ENCODE peak calls at places on chromosomes 6 and 20, in six cellular contexts. One of them, this sample, is unnamed.

GRCh38 chr6:14429396-14429795 is 311.8 kb downstream of the CD83 start:
- DNase-seq in A549: no peak
- DNase-seq in HepG2: no peak
- DNase-seq in WTC11: peak; percentile 46
- DNase-seq in H1: no peak
- DNase-seq in K562: no peak
- DNase-seq in this sample: no peak

GRCh38 chr20:46324960-46325703 is 16.8 kb upstream of the CDH22 start:
- DNase-seq in WTC11: peak; percentile 62
- DNase-seq in HepG2: peak; percentile 69
- DNase-seq in H1: no peak
- DNase-seq in K562: peak; percentile 57
- DNase-seq in A549: peak; percentile 62
- DNase-seq in this sample: peak; percentile 42

GRCh38 chr6:168157272-168158007 is 78.4 kb upstream of the FRMD1 start:
- DNase-seq in A549: peak; percentile 18
- DNase-seq in K562: no peak
- DNase-seq in HepG2: no peak
- DNase-seq in H1: no peak
- DNase-seq in WTC11: no peak
- DNase-seq in this sample: no peak

GRCh38 chr6:21987501-21987957 is 309.3 kb downstream of the PRL start:
- DNase-seq in H1: no peak
- DNase-seq in WTC11: peak; percentile 19
- DNase-seq in K562: peak; percentile 85
- DNase-seq in A549: no peak
- DNase-seq in HepG2: peak; percentile 5
- DNase-seq in this sample: peak; percentile 96

GRCh38 chr6:45663181-45664180 is 285.7 kb upstream of the SUPT3H start:
- DNase-seq in WTC11: peak; percentile 76
- DNase-seq in K562: no peak
- DNase-seq in HepG2: no peak
- DNase-seq in A549: no peak
- DNase-seq in H1: no peak
- DNase-seq in this sample: peak; percentile 42

GRCh38 chr6:80235647-80236046 is 129.2 kb downstream of the BCKDHB start:
- DNase-seq in K562: no peak
- DNase-seq in H1: no peak
- DNase-seq in A549: no peak
- DNase-seq in WTC11: no peak
- DNase-seq in HepG2: no peak
- DNase-seq in this sample: no peak

GRCh38 chr20:13029687-13030510 is 21.1 kb downstream of the SPTLC3 start:
- DNase-seq in K562: no peak
- DNase-seq in A549: peak; percentile 67
- DNase-seq in H1: peak; percentile 43
- DNase-seq in HepG2: peak; percentile 80
- DNase-seq in WTC11: no peak
- DNase-seq in this sample: peak; percentile 18

GRCh38 chr6:170134077-170135040 is 156.5 kb downstream of the DLL1 start:
- DNase-seq in A549: no peak
- DNase-seq in WTC11: no peak
- DNase-seq in K562: no peak
- DNase-seq in HepG2: no peak
- DNase-seq in H1: no peak
- DNase-seq in this sample: no peak

GRCh38 chr6:97322811-97323210 is 39.8 kb upstream of the MMS22L start:
- DNase-seq in WTC11: no peak
- DNase-seq in H1: no peak
- DNase-seq in A549: no peak
- DNase-seq in HepG2: no peak
- DNase-seq in K562: no peak
- DNase-seq in this sample: no peak

GRCh38 chr20:19828233-19828632 is 70.2 kb downstream of the RIN2 start:
- DNase-seq in H1: no peak
- DNase-seq in K562: no peak
- DNase-seq in WTC11: no peak
- DNase-seq in HepG2: peak; percentile 30
- DNase-seq in A549: peak; percentile 64
- DNase-seq in this sample: peak; percentile 70

GRCh38 chr6:52576054-52576391 is 837 bp downstream of the TRAM2 start:
- DNase-seq in HepG2: no peak
- DNase-seq in A549: no peak
- DNase-seq in K562: peak; percentile 25
- DNase-seq in WTC11: no peak
- DNase-seq in H1: no peak
- DNase-seq in this sample: no peak

GRCh38 chr20:50286609-50287008 is 96.0 kb downstream of the CEBPB start:
- DNase-seq in HepG2: no peak
- DNase-seq in K562: no peak
- DNase-seq in A549: peak; percentile 95
- DNase-seq in H1: no peak
- DNase-seq in WTC11: no peak
- DNase-seq in this sample: peak; percentile 31

GRCh38 chr6:122399055-122399347 is 451 bp upstream of the HSF2 start:
- DNase-seq in K562: no peak
- DNase-seq in WTC11: no peak
- DNase-seq in A549: no peak
- DNase-seq in HepG2: no peak
- DNase-seq in H1: no peak
- DNase-seq in this sample: no peak

GRCh38 chr20:63863021-63863797 is 1.9 kb upstream of the TPD52L2 start:
- DNase-seq in WTC11: no peak
- DNase-seq in HepG2: peak; percentile 87
- DNase-seq in K562: no peak
- DNase-seq in H1: no peak
- DNase-seq in A549: no peak
- DNase-seq in this sample: no peak

GRCh38 chr6:116016846-116017545 is 43.7 kb downstream of the FRK start:
- DNase-seq in WTC11: no peak
- DNase-seq in K562: no peak
- DNase-seq in A549: no peak
- DNase-seq in HepG2: peak; percentile 56
- DNase-seq in H1: no peak
- DNase-seq in this sample: peak; percentile 52

GRCh38 chr6:64996301-64996700 is 710.7 kb downstream of the EYS start:
- DNase-seq in A549: no peak
- DNase-seq in WTC11: no peak
- DNase-seq in K562: no peak
- DNase-seq in HepG2: no peak
- DNase-seq in H1: no peak
- DNase-seq in this sample: no peak

GRCh38 chr20:40993794-40994540 is 34.7 kb upstream of the TOP1 start:
- DNase-seq in K562: no peak
- DNase-seq in A549: no peak
- DNase-seq in H1: no peak
- DNase-seq in HepG2: no peak
- DNase-seq in WTC11: no peak
- DNase-seq in this sample: no peak

GRCh38 chr20:63941282-63942060 is 14.7 kb downstream of the UCKL1 start:
- DNase-seq in HepG2: no peak
- DNase-seq in A549: no peak
- DNase-seq in H1: peak; percentile 96
- DNase-seq in K562: peak; percentile 90
- DNase-seq in WTC11: peak; percentile 81
- DNase-seq in this sample: no peak

GRCh38 chr6:16731503-16732018 is 29.7 kb downstream of the ATXN1 start:
- DNase-seq in K562: no peak
- DNase-seq in A549: no peak
- DNase-seq in HepG2: no peak
- DNase-seq in WTC11: no peak
- DNase-seq in H1: no peak
- DNase-seq in this sample: peak; percentile 10

GRCh38 chr6:85574932-85575598 is 18.6 kb downstream of the SNX14 start:
- DNase-seq in H1: no peak
- DNase-seq in HepG2: peak; percentile 52
- DNase-seq in A549: no peak
- DNase-seq in WTC11: no peak
- DNase-seq in K562: no peak
- DNase-seq in this sample: peak; percentile 82

GRCh38 chr6:113936093-113936934 is 34.6 kb downstream of the HDAC2 start:
- DNase-seq in K562: peak; percentile 69
- DNase-seq in A549: peak; percentile 15
- DNase-seq in HepG2: peak; percentile 50
- DNase-seq in H1: no peak
- DNase-seq in WTC11: no peak
- DNase-seq in this sample: peak; percentile 86

DNA sequence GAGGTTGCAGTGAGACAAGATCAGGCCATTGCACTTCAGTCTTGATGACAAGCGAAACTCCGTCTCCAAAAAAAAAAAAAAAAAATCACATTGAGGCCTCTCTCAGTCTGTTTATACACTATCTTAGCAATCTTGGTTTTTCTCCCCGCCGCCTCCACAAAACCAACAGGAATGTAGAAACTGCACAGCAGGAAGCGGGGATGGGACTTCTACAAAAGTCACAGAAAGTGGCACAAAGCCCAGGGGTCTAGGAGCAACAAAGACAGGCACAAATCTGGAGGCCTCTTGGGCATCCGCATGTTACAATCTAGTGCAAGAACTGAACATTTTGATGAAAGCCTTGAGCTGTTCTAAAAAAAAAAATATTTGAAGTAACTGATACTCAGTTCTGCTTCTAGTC is 48.6 kb downstream of the KDM1B start:
- DNase-seq in H1: no peak
- DNase-seq in HepG2: no peak
- DNase-seq in WTC11: no peak
- DNase-seq in A549: no peak
- DNase-seq in K562: no peak
- DNase-seq in this sample: no peak
- TF ChIP-seq JUN in H1: no peak
- TF ChIP-seq JUN in HepG2: no peak
- TF ChIP-seq JUN in WTC11: no peak
- TF ChIP-seq JUN in A549: no peak
- TF ChIP-seq JUN in K562: no peak
- TF ChIP-seq JUN in this sample: no peak

DNA sequence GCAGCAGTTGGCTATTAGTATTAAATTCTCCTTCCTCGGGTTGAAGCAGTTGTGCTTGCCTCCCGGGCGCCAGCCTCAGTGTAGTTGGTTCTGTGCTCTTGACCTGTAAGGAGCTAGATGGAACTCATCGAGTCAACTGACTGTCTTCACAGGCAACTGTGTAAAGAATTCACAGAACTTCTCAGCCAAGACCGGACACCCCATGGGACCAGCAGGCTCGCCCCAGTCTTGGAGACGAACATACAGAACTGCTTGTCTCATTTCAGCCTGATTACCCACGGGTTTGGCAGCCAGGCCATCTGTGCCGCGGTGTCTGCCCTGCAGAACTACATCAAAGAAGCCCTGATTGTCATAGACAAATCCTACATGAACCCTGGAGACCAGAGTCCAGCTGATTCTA is 8.5 kb downstream of the TFAP2C start:
- DNase-seq in WTC11: no peak
- DNase-seq in HepG2: no peak
- DNase-seq in H1: no peak
- DNase-seq in K562: no peak
- DNase-seq in A549: no peak
- DNase-seq in this sample: no peak
- TF ChIP-seq JUN in WTC11: no peak
- TF ChIP-seq JUN in HepG2: no peak
- TF ChIP-seq JUN in H1: no peak
- TF ChIP-seq JUN in K562: no peak
- TF ChIP-seq JUN in A549: no peak
- TF ChIP-seq JUN in this sample: no peak

GRCh38 chr6:13413466-13413862 is 73.9 kb downstream of the GFOD1 start:
- DNase-seq in K562: no peak
- DNase-seq in A549: no peak
- DNase-seq in HepG2: peak; percentile 92
- DNase-seq in H1: no peak
- DNase-seq in WTC11: no peak
- DNase-seq in this sample: no peak

GRCh38 chr6:13413906-13414555 is 73.4 kb downstream of the GFOD1 start:
- DNase-seq in A549: no peak
- DNase-seq in WTC11: no peak
- DNase-seq in K562: no peak
- DNase-seq in H1: no peak
- DNase-seq in HepG2: no peak
- DNase-seq in this sample: no peak

GRCh38 chr6:13411484-13411883 is 75.9 kb downstream of the GFOD1 start:
- DNase-seq in K562: no peak
- DNase-seq in H1: no peak
- DNase-seq in HepG2: no peak
- DNase-seq in WTC11: no peak
- DNase-seq in A549: no peak
- DNase-seq in this sample: no peak

GRCh38 chr6:13412211-13412610 is 75.2 kb downstream of the GFOD1 start:
- DNase-seq in HepG2: no peak
- DNase-seq in WTC11: no peak
- DNase-seq in H1: no peak
- DNase-seq in A549: no peak
- DNase-seq in K562: no peak
- DNase-seq in this sample: no peak

GRCh38 chr6:13412639-13413465 is 74.5 kb downstream of the GFOD1 start:
- DNase-seq in K562: no peak
- DNase-seq in HepG2: peak; percentile 80
- DNase-seq in A549: no peak
- DNase-seq in H1: no peak
- DNase-seq in WTC11: no peak
- DNase-seq in this sample: no peak
- TF ChIP-seq JUN in K562: no peak
- TF ChIP-seq JUN in HepG2: peak; percentile 48
- TF ChIP-seq JUN in A549: no peak
- TF ChIP-seq JUN in H1: no peak
- TF ChIP-seq JUN in WTC11: no peak
- TF ChIP-seq JUN in this sample: no peak

GRCh38 chr6:33566182-33567084 is 13.6 kb downstream of the BAK1 start:
- DNase-seq in A549: no peak
- DNase-seq in HepG2: no peak
- DNase-seq in H1: no peak
- DNase-seq in K562: no peak
- DNase-seq in WTC11: no peak
- DNase-seq in this sample: no peak
- TF ChIP-seq JUN in A549: no peak
- TF ChIP-seq JUN in HepG2: no peak
- TF ChIP-seq JUN in H1: no peak
- TF ChIP-seq JUN in K562: no peak
- TF ChIP-seq JUN in WTC11: no peak
- TF ChIP-seq JUN in this sample: no peak